ENCODE peak calls at places on chromosomes 6 and 20, in nine cellular contexts. One of them, this sample, is unnamed.

GRCh38 chr20:43583982-43584432 is 6.7 kb upstream of the IFT52 start:
- DNase-seq in activated naive CD8-positive, alpha-beta T cell treated with anti-CD3 and anti-CD28 coated beads, Interleukin-2, amount 50 U/mL, for 24 hours: no peak
- DNase-seq in SK-N-SH: no peak
- DNase-seq in NCI-H524: no peak
- DNase-seq in HuH-7: peak; percentile 50
- DNase-seq in myocyte: peak; percentile 100
- DNase-seq in NCI-H345: peak; percentile 46
- DNase-seq in NCI-H526: no peak
- DNase-seq in globus pallidus: peak; percentile 88
- DNase-seq in this sample: no peak

GRCh38 chr6:39821014-39821738 is 29.0 kb downstream of the DAAM2 start:
- DNase-seq in activated naive CD8-positive, alpha-beta T cell treated with anti-CD3 and anti-CD28 coated beads, Interleukin-2, amount 50 U/mL, for 24 hours: no peak
- DNase-seq in SK-N-SH: no peak
- DNase-seq in NCI-H524: no peak
- DNase-seq in HuH-7: no peak
- DNase-seq in myocyte: peak; percentile 49
- DNase-seq in NCI-H345: no peak
- DNase-seq in NCI-H526: no peak
- DNase-seq in globus pallidus: no peak
- DNase-seq in this sample: no peak

GRCh38 chr20:25247666-25248500 is at the start of gene PYGB:
- DNase-seq in activated naive CD8-positive, alpha-beta T cell treated with anti-CD3 and anti-CD28 coated beads, Interleukin-2, amount 50 U/mL, for 24 hours: peak; percentile 72
- DNase-seq in SK-N-SH: peak; percentile 98
- DNase-seq in NCI-H524: peak; percentile 58
- DNase-seq in HuH-7: peak; percentile 97
- DNase-seq in myocyte: peak; percentile 83
- DNase-seq in NCI-H345: peak; percentile 84
- DNase-seq in NCI-H526: peak; percentile 52
- DNase-seq in globus pallidus: peak; percentile 83
- DNase-seq in this sample: peak; percentile 97

GRCh38 chr6:119331676-119332286 is 17.8 kb downstream of the MAN1A1 start:
- DNase-seq in activated naive CD8-positive, alpha-beta T cell treated with anti-CD3 and anti-CD28 coated beads, Interleukin-2, amount 50 U/mL, for 24 hours: no peak
- DNase-seq in SK-N-SH: no peak
- DNase-seq in NCI-H524: no peak
- DNase-seq in HuH-7: no peak
- DNase-seq in myocyte: no peak
- DNase-seq in NCI-H345: peak; percentile 30
- DNase-seq in NCI-H526: no peak
- DNase-seq in globus pallidus: no peak
- DNase-seq in this sample: no peak

GRCh38 chr6:31898200-31899011 is 908 bp upstream of the EHMT2 start:
- DNase-seq in activated naive CD8-positive, alpha-beta T cell treated with anti-CD3 and anti-CD28 coated beads, Interleukin-2, amount 50 U/mL, for 24 hours: peak; percentile 36
- DNase-seq in SK-N-SH: peak; percentile 44
- DNase-seq in NCI-H524: no peak
- DNase-seq in HuH-7: peak; percentile 43
- DNase-seq in myocyte: peak; percentile 42
- DNase-seq in NCI-H345: peak; percentile 66
- DNase-seq in NCI-H526: peak; percentile 50
- DNase-seq in globus pallidus: peak; percentile 51
- DNase-seq in this sample: peak; percentile 45

GRCh38 chr6:135999393-135999792 is 147.9 kb downstream of the PDE7B start:
- DNase-seq in activated naive CD8-positive, alpha-beta T cell treated with anti-CD3 and anti-CD28 coated beads, Interleukin-2, amount 50 U/mL, for 24 hours: no peak
- DNase-seq in SK-N-SH: no peak
- DNase-seq in NCI-H524: no peak
- DNase-seq in HuH-7: no peak
- DNase-seq in myocyte: no peak
- DNase-seq in NCI-H345: no peak
- DNase-seq in NCI-H526: no peak
- DNase-seq in globus pallidus: no peak
- DNase-seq in this sample: no peak

GRCh38 chr6:45448417-45449389 is 71.0 kb upstream of the SUPT3H start:
- DNase-seq in activated naive CD8-positive, alpha-beta T cell treated with anti-CD3 and anti-CD28 coated beads, Interleukin-2, amount 50 U/mL, for 24 hours: no peak
- DNase-seq in SK-N-SH: no peak
- DNase-seq in NCI-H524: no peak
- DNase-seq in HuH-7: no peak
- DNase-seq in myocyte: no peak
- DNase-seq in NCI-H345: no peak
- DNase-seq in NCI-H526: no peak
- DNase-seq in globus pallidus: no peak
- DNase-seq in this sample: no peak

GRCh38 chr6:144793744-144794143 is 508.6 kb downstream of the UTRN start:
- DNase-seq in activated naive CD8-positive, alpha-beta T cell treated with anti-CD3 and anti-CD28 coated beads, Interleukin-2, amount 50 U/mL, for 24 hours: no peak
- DNase-seq in SK-N-SH: no peak
- DNase-seq in NCI-H524: no peak
- DNase-seq in HuH-7: no peak
- DNase-seq in myocyte: no peak
- DNase-seq in NCI-H345: no peak
- DNase-seq in NCI-H526: no peak
- DNase-seq in globus pallidus: no peak
- DNase-seq in this sample: no peak

GRCh38 chr20:20395856-20396600 is 28.1 kb downstream of the INSM1 start:
- DNase-seq in activated naive CD8-positive, alpha-beta T cell treated with anti-CD3 and anti-CD28 coated beads, Interleukin-2, amount 50 U/mL, for 24 hours: no peak
- DNase-seq in SK-N-SH: no peak
- DNase-seq in NCI-H524: no peak
- DNase-seq in HuH-7: no peak
- DNase-seq in myocyte: no peak
- DNase-seq in NCI-H345: peak; percentile 88
- DNase-seq in NCI-H526: no peak
- DNase-seq in globus pallidus: no peak
- DNase-seq in this sample: no peak

GRCh38 chr6:138844203-138844602 is 48.3 kb downstream of the ECT2L start:
- DNase-seq in activated naive CD8-positive, alpha-beta T cell treated with anti-CD3 and anti-CD28 coated beads, Interleukin-2, amount 50 U/mL, for 24 hours: no peak
- DNase-seq in SK-N-SH: no peak
- DNase-seq in NCI-H524: peak; percentile 21
- DNase-seq in HuH-7: no peak
- DNase-seq in myocyte: peak; percentile 80
- DNase-seq in NCI-H345: no peak
- DNase-seq in NCI-H526: no peak
- DNase-seq in globus pallidus: peak; percentile 17
- DNase-seq in this sample: no peak

GRCh38 chr6:8435845-8436168 is 462 bp upstream of the SLC35B3 start:
- DNase-seq in activated naive CD8-positive, alpha-beta T cell treated with anti-CD3 and anti-CD28 coated beads, Interleukin-2, amount 50 U/mL, for 24 hours: no peak
- DNase-seq in SK-N-SH: no peak
- DNase-seq in NCI-H524: no peak
- DNase-seq in HuH-7: no peak
- DNase-seq in myocyte: no peak
- DNase-seq in NCI-H345: no peak
- DNase-seq in NCI-H526: peak; percentile 29
- DNase-seq in globus pallidus: no peak
- DNase-seq in this sample: no peak